ENCODE peak calls at places on chromosome 11, in ten cellular contexts. B, H, C, S, A, I, E, N, U and J are unnamed samples.

GRCh38 chr11:129905402-129905801 is 10.0 kb upstream of the NFRKB start:
- DNase-seq in B (no peak), S (no peak), E (no peak), I (no peak), H (no peak), N (no peak), A (no peak), C (no peak), U (no peak), J (no peak)

GRCh38 chr11:102831128-102831708 is 12.2 kb downstream of the MMP3 start:
- DNase-seq in U (peak; percentile 23), E (peak; percentile 16), A (no peak), B (no peak), I (no peak), H (no peak), N (peak; percentile 77), C (peak; percentile 38), S (peak; percentile 56), J (peak; percentile 21)

GRCh38 chr11:68206211-68206610 is 6.9 kb downstream of the KMT5B start:
- DNase-seq in N (peak; percentile 65), H (no peak), B (peak; percentile 65), U (peak; percentile 32), S (no peak), A (peak; percentile 57), E (peak; percentile 55), I (no peak), C (peak; percentile 72), J (no peak)

GRCh38 chr11:35056391-35057093 is 82.4 kb upstream of the CD44 start:
- DNase-seq in B (peak; percentile 97), N (no peak), C (no peak), H (no peak), U (no peak), S (no peak), E (no peak), A (no peak), I (no peak), J (no peak)

GRCh38 chr11:69817265-69818236 is 1.7 kb downstream of the FGF3 start:
- DNase-seq in U (peak; percentile 29), N (peak; percentile 7), S (no peak), B (no peak), I (no peak), H (no peak), C (no peak), E (no peak), A (no peak), J (no peak)

GRCh38 chr11:70467196-70468085 is 69.1 kb downstream of the CTTN start:
- DNase-seq in E (peak; percentile 72), N (peak; percentile 50), I (no peak), S (peak; percentile 78), H (no peak), A (peak; percentile 39), C (peak; percentile 64), U (peak; percentile 55), B (peak; percentile 30), J (peak; percentile 30)

GRCh38 chr11:119751281-119752060 is 22.5 kb upstream of the NECTIN1 start:
- DNase-seq in I (no peak), E (no peak), B (peak; percentile 35), H (no peak), C (no peak), U (no peak), S (no peak), A (no peak), N (no peak), J (no peak)

GRCh38 chr11:2934057-2934550 is 4.9 kb upstream of the PHLDA2 start:
- DNase-seq in H (no peak), S (no peak), C (no peak), A (no peak), E (no peak), B (no peak), I (no peak), N (no peak), U (no peak), J (no peak)

GRCh38 chr11:132101861-132102260 is 731.4 kb downstream of the NTM start:
- DNase-seq in I (peak; percentile 44), B (no peak), H (no peak), U (no peak), E (no peak), S (no peak), C (no peak), A (no peak), N (peak; percentile 76), J (no peak)

GRCh38 chr11:65187971-65188461 is 6.3 kb downstream of the CAPN1 start:
- DNase-seq in B (no peak), E (no peak), H (no peak), U (no peak), S (no peak), A (no peak), C (no peak), N (no peak), I (no peak), J (no peak)

GRCh38 chr11:57775474-57775873 is 13.9 kb downstream of the CTNND1 start:
- DNase-seq in I (no peak), C (peak; percentile 65), B (no peak), A (no peak), U (no peak), S (no peak), E (no peak), H (no peak), N (no peak), J (no peak)

GRCh38 chr11:32290783-32291182 is 144.6 kb downstream of the WT1 start:
- DNase-seq in I (no peak), E (no peak), C (no peak), B (no peak), U (no peak), N (no peak), A (no peak), S (no peak), H (no peak), J (no peak)

GRCh38 chr11:117146521-117146920 is 2.4 kb downstream of the PAFAH1B2 start:
- DNase-seq in U (peak; percentile 30), N (peak; percentile 46), S (no peak), H (no peak), B (no peak), I (no peak), A (no peak), E (no peak), C (no peak), J (no peak)

GRCh38 chr11:46381046-46381835 is at the start of gene MDK:
- DNase-seq in N (peak; percentile 30), A (no peak), H (peak; percentile 67), U (peak; percentile 49), B (no peak), S (no peak), I (no peak), C (peak; percentile 64), E (peak; percentile 52), J (peak; percentile 65)

GRCh38 chr11:27705873-27706820 is 5.9 kb upstream of the BDNF start:
- DNase-seq in H (no peak), E (peak; percentile 29), A (no peak), S (peak; percentile 42), N (peak; percentile 58), B (peak; percentile 23), I (no peak), U (peak; percentile 29), C (peak; percentile 29), J (no peak)

GRCh38 chr11:63838150-63838681 is 694 bp upstream of the MARK2 start:
- DNase-seq in I (no peak), E (no peak), S (no peak), U (no peak), C (no peak), A (no peak), B (peak; percentile 93), N (no peak), H (no peak), J (no peak)

GRCh38 chr11:123753110-123753509 is 1.2 kb downstream of the OR6X1 start:
- DNase-seq in A (no peak), N (no peak), S (no peak), B (no peak), I (no peak), U (no peak), C (no peak), H (no peak), E (no peak), J (no peak)

GRCh38 chr11:75800136-75800675 is 14.8 kb upstream of the UVRAG start:
- DNase-seq in S (no peak), I (no peak), N (no peak), C (no peak), B (no peak), A (no peak), E (no peak), U (no peak), H (no peak), J (no peak)

GRCh38 chr11:112249871-112250590 is 10.6 kb downstream of the PLET1 start:
- DNase-seq in H (no peak), C (no peak), B (no peak), A (no peak), S (no peak), E (no peak), U (no peak), I (no peak), N (peak; percentile 76), J (no peak)

GRCh38 chr11:14322510-14322909 is 36.5 kb downstream of the RRAS2 start:
- DNase-seq in N (no peak), B (no peak), U (no peak), E (no peak), S (no peak), I (no peak), C (no peak), H (no peak), A (no peak), J (no peak)

GRCh38 chr11:96318399-96318798 is 24.6 kb downstream of the MAML2 start:
- DNase-seq in E (no peak), H (no peak), I (no peak), U (no peak), C (no peak), B (no peak), N (no peak), A (no peak), S (no peak), J (no peak)